ENCODE peak calls at places on chromosomes 11 and 22, in nine cellular contexts. H is fibroblast of mammary gland, T is foreskin fibroblast, X is K562, G is bronchial epithelial cell, O is body of pancreas, W is DND-41, I is IMR-90, J is cardiac fibroblast. P is an unnamed sample.
A peak's percentile ranks its signal among the peaks of the same experiment; 100 is the strongest.

GRCh38 chr22:19271856-19272535 is 19.5 kb downstream of the CLTCL1 start:
- DNase-seq in O (no peak), W (no peak), H (no peak), X (peak; percentile 7), T (no peak), G (peak; percentile 86), I (peak; percentile 74), J (peak; percentile 58), P (peak; percentile 49)

GRCh38 chr11:78040691-78041379 is 17.8 kb upstream of the KCTD14 start:
- DNase-seq in G (no peak), T (no peak), J (peak; percentile 36), H (peak; percentile 32), I (no peak), W (peak; percentile 22), X (peak; percentile 66), O (no peak), P (peak; percentile 51)

GRCh38 chr11:46305295-46305694 is 27.8 kb downstream of the CREB3L1 start:
- DNase-seq in T (no peak), X (no peak), O (no peak), H (no peak), I (peak; percentile 35), J (peak; percentile 51), W (no peak), G (peak; percentile 36), P (no peak)

GRCh38 chr22:42500836-42501179 is 18.8 kb downstream of the RRP7A start:
- DNase-seq in H (no peak), W (no peak), O (no peak), G (no peak), I (no peak), J (no peak), T (no peak), X (no peak), P (no peak)

GRCh38 chr22:23098718-23099524 is 28.6 kb downstream of the GNAZ start:
- DNase-seq in G (no peak), O (peak; percentile 59), T (no peak), H (no peak), W (no peak), X (no peak), I (no peak), J (no peak), P (peak; percentile 82)

GRCh38 chr11:111730871-111731591 is 35.2 kb downstream of the PPP2R1B start:
- DNase-seq in H (no peak), J (peak; percentile 76), O (peak; percentile 70), T (no peak), W (no peak), X (no peak), I (no peak), G (peak; percentile 77), P (peak; percentile 63)

GRCh38 chr22:29205260-29205597 is 467 bp upstream of the EMID1 start:
- DNase-seq in H (no peak), G (no peak), O (peak; percentile 52), X (no peak), I (no peak), T (no peak), J (no peak), W (no peak), P (peak; percentile 50)

GRCh38 chr22:25749420-25750169 is 7.6 kb downstream of the MYO18B start:
- DNase-seq in O (no peak), W (no peak), X (peak; percentile 50), T (no peak), I (no peak), J (no peak), G (no peak), H (no peak), P (no peak)

GRCh38 chr11:2844116-2844515 is 41.5 kb downstream of the CDKN1C start:
- DNase-seq in G (peak; percentile 10), W (peak; percentile 54), H (no peak), O (no peak), I (no peak), T (no peak), X (no peak), J (no peak), P (no peak)

GRCh38 chr11:130827697-130828377 is 88.4 kb downstream of the SNX19 start:
- DNase-seq in H (peak; percentile 88), G (peak; percentile 78), J (peak; percentile 91), W (no peak), X (peak; percentile 48), T (peak; percentile 78), I (peak; percentile 82), O (peak; percentile 53), P (peak; percentile 84)

GRCh38 chr11:64144587-64145295 is 21.2 kb downstream of the MACROD1 start:
- DNase-seq in H (no peak), I (no peak), T (no peak), X (no peak), J (no peak), W (no peak), O (no peak), G (no peak), P (no peak)

GRCh38 chr11:112968988-112969714 is 7.9 kb downstream of the NCAM1 start:
- DNase-seq in J (no peak), O (no peak), H (peak; percentile 8), X (no peak), T (peak; percentile 12), G (no peak), W (no peak), I (no peak), P (no peak)

DNA sequence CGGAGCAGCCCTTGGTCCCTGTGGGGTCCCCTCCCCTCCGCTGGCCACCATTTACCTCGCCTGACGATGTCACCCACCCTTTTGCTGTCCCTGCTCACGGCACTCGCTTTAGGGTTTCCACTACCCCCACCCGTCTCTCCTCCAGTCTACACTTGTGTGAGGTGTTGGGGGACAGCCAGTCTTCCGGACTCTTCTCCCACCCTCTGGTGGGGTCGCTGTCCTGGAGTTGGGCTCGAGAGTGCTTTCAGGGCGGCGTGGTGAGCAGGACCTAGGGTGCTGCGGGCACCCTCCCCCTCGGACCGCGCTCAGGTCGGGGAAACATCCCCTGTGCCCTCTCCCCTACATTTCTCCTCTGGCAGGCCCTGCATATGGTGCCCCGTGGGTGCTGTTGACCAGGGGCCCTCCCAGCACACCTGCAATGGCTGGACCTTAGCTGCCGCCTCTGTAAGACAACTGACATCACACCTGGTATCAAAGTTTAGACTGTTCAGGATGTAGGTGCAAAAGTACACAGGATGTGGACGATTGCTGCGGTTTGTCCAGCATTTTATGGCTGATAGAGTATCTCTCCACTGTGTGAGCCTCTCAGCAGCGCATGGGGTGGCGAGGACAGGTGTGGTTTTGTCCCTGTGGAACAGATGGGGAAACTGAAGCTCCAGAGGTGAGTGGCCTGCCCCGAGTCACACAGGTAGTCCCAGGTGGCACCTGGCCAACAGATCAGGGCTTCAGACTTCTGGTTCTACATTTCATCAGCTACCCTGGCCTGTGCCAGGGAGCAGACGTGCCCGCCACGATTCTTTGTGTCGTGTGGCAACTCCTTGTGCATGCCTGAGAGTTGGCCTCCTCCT is 1.1 kb downstream of the GRK2 start:
- DNase-seq in I (no peak), T (no peak), J (no peak), W (peak; percentile 55), O (peak; percentile 72), X (peak; percentile 37), G (no peak), H (no peak), P (no peak)
- TF ChIP-seq CTCF in I (no peak), T (no peak), J (no peak), W (peak; percentile 17), O (no peak), X (no peak), G (no peak), H (no peak), P (no peak)

DNA sequence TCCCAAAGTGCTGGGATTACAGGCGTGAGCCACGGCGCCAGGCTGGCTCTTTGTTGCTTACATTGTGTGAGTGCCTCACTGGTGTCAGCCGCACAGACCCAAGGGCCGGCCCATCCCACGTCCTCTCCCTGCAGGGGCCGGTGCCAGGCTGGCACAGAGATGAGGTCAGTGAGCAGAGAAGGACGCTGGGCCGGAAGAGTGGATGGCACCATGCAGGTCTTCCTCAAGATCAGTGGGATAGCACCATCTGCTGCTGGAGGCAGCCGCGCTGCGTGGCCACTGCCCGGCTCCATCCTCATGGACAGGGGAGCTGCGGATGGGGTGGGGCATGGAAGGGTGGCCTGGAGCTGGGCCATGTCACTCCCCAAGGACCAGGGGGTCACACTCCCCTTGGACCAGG is 22.0 kb upstream of the FGF4 start:
- DNase-seq in J (no peak), I (no peak), G (no peak), X (no peak), H (no peak), T (no peak), W (no peak), O (no peak), P (no peak)
- TF ChIP-seq CTCF in J (no peak), I (peak; percentile 23), G (no peak), X (no peak), H (no peak), T (no peak), W (no peak), O (no peak), P (no peak)

GRCh38 chr11:116169776-116170175 is 603.0 kb downstream of the BUD13 start:
- DNase-seq in W (no peak), H (no peak), G (no peak), T (no peak), O (no peak), X (no peak), J (no peak), I (no peak), P (no peak)

GRCh38 chr11:116168459-116168787 is 604.4 kb downstream of the BUD13 start:
- DNase-seq in H (no peak), W (no peak), J (no peak), X (no peak), O (no peak), G (no peak), I (no peak), T (no peak), P (no peak)

GRCh38 chr11:116171271-116172140 is 601.3 kb downstream of the BUD13 start:
- DNase-seq in G (no peak), H (no peak), I (no peak), O (peak; percentile 62), X (no peak), J (no peak), W (no peak), T (no peak), P (no peak)

GRCh38 chr11:116172156-116172555 is 600.6 kb downstream of the BUD13 start:
- DNase-seq in J (no peak), O (no peak), T (no peak), I (no peak), H (no peak), G (no peak), X (no peak), W (no peak), P (no peak)

DNA sequence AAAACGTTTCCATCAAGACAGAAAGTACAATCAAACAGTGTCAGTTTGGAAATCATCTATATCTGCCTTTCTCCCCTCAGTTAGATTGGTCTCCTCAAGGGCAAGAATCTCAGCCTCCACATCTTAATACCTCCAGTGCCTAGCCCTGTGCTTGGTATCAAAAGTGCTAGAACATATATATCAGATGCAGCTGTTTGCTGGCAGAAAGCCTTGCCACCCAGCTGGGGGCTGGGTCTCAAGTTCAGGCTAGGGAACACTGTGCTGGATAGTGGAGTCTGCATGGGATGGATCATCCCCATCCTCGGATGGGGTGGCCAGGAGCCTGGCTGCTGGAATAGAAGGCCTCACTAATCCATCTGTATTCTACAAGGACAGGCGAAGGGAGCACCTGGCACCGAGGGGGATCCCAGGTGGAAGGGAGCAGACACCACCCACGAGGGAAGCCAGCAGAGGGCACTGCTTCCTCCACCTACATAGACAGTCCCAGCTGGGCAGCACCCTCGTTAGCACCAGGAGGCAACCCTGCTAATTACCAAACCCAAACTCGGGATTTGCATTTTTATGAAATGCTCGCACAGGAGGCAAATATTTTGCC is 602.2 kb downstream of the BUD13 start:
- DNase-seq in X (no peak), T (no peak), I (no peak), J (no peak), G (no peak), H (no peak), O (peak; percentile 31), W (no peak), P (no peak)
- TF ChIP-seq CTCF in X (no peak), T (no peak), I (no peak), J (no peak), G (no peak), H (no peak), O (peak; percentile 7), W (peak; percentile 42), P (no peak)

GRCh38 chr11:126718319-126718718 is 282.3 kb downstream of the KIRREL3 start:
- DNase-seq in O (no peak), T (peak; percentile 17), W (no peak), H (peak; percentile 7), X (no peak), J (no peak), I (peak; percentile 18), G (no peak), P (no peak)
- TF ChIP-seq CTCF in O (no peak), T (no peak), W (no peak), H (no peak), X (no peak), J (no peak), I (no peak), G (no peak), P (no peak)

P was measured in thyroid gland.